ENCODE peak calls at places on chromosome X, in nine cellular contexts. D is brain microvascular endothelial cell, W is fibroblast of mammary gland, T is A549, P is lower leg skin, U is AG10803, L is cardiac fibroblast, O is HCT116, R is fibroblast of lung. S is an unnamed sample.
A peak's percentile ranks its signal among the peaks of the same experiment; 100 is the strongest.

GRCh38 chrX:71532078-71532752 is 689 bp upstream of the OGT start:
- DNase-seq in L (no peak), R (peak; percentile 38), D (peak; percentile 35), U (peak; percentile 48), W (peak; percentile 82), P (no peak), O (no peak), T (peak; percentile 12), S (no peak)

GRCh38 chrX:109840585-109840984 is 107.5 kb upstream of the ACSL4 start:
- DNase-seq in T (peak; percentile 69), R (peak; percentile 95), L (peak; percentile 96), D (peak; percentile 86), O (peak; percentile 21), U (peak; percentile 92), W (peak; percentile 97), P (no peak), S (no peak)

GRCh38 chrX:1112321-1112720 is 100.1 kb downstream of the CRLF2 start:
- DNase-seq in R (no peak), O (no peak), W (no peak), T (no peak), L (no peak), U (no peak), P (no peak), D (no peak), S (no peak)

GRCh38 chrX:154793084-154793483 is 12.2 kb downstream of the MPP1 start:
- DNase-seq in U (no peak), L (no peak), P (no peak), D (no peak), W (no peak), T (peak; percentile 25), R (no peak), O (no peak), S (peak; percentile 46)

GRCh38 chrX:67544281-67544680 is 460 bp downstream of the AR start:
- DNase-seq in U (no peak), L (peak; percentile 6), O (no peak), T (peak; percentile 18), R (peak; percentile 19), W (peak; percentile 18), D (no peak), P (no peak), S (no peak)

GRCh38 chrX:100615015-100615414 is 21.6 kb downstream of the TSPAN6 start:
- DNase-seq in O (peak; percentile 22), R (peak; percentile 67), D (peak; percentile 43), L (peak; percentile 83), W (peak; percentile 75), U (peak; percentile 72), T (peak; percentile 60), P (no peak), S (peak; percentile 58)

GRCh38 chrX:100477949-100478348 is 67.9 kb upstream of the PCDH19 start:
- DNase-seq in W (no peak), O (no peak), L (no peak), P (no peak), D (no peak), U (no peak), R (no peak), T (no peak), S (no peak)

GRCh38 chrX:27336466-27337091 is 126.6 kb downstream of the PPP4R3C start:
- DNase-seq in O (peak; percentile 3), D (peak; percentile 15), P (no peak), T (peak; percentile 23), U (no peak), W (peak; percentile 4), L (peak; percentile 20), R (peak; percentile 26), S (peak; percentile 4)

GRCh38 chrX:74383611-74384010 is 37.7 kb upstream of the SLC16A2 start:
- DNase-seq in P (no peak), L (peak; percentile 71), T (peak; percentile 58), U (peak; percentile 57), R (peak; percentile 62), W (peak; percentile 60), D (peak; percentile 35), O (peak; percentile 13), S (peak; percentile 15)

GRCh38 chrX:19811807-19812604 is 75.4 kb downstream of the SH3KBP1 start:
- DNase-seq in W (peak; percentile 77), O (no peak), U (peak; percentile 67), D (peak; percentile 60), P (no peak), T (no peak), R (peak; percentile 89), L (peak; percentile 31), S (no peak)

GRCh38 chrX:71652405-71652804 is 14.9 kb upstream of the LOC101059915 start:
- DNase-seq in D (peak; percentile 56), P (no peak), T (peak; percentile 61), U (peak; percentile 54), R (peak; percentile 57), L (peak; percentile 64), O (peak; percentile 23), W (peak; percentile 65), S (peak; percentile 6)

GRCh38 chrX:21715825-21716224 is 42.1 kb downstream of the SMPX start:
- DNase-seq in D (no peak), W (no peak), L (no peak), P (no peak), O (no peak), U (no peak), T (no peak), R (no peak), S (no peak)

GRCh38 chrX:19577181-19577810 is 62.0 kb upstream of the MAP3K15 start:
- DNase-seq in O (no peak), W (peak; percentile 38), P (no peak), T (no peak), U (no peak), R (no peak), L (no peak), D (no peak), S (no peak)

GRCh38 chrX:46913710-46914109 is 1.5 kb downstream of the JADE3 start:
- DNase-seq in L (peak; percentile 51), W (peak; percentile 31), P (no peak), O (no peak), R (peak; percentile 20), T (peak; percentile 11), D (peak; percentile 2), U (peak; percentile 27), S (peak; percentile 37)

DNA sequence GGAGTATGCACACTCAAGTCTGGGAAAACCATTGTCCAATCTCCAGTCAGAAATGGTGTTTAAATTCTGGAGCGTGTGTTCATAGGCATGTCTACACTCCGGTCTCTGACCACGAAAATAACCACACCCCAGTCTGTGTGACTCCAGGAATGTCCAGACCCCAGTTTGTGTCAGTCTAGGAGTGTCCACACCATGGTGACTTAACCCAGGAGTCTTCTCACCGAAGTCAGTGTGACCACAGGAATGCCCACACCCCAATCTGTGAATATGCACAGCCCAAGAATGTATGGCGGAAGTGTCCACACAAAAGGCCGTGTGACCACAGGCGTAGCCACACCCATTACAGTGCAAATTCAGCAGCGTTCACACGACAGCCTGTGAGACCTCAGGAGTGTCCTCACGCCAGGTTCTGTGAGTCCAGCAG is 11.4 kb downstream of the FTSJ1 start:
- DNase-seq in U (peak; percentile 96), L (peak; percentile 89), T (peak; percentile 65), O (peak; percentile 90), W (peak; percentile 94), R (peak; percentile 90), P (no peak), D (peak; percentile 97), S (no peak)
- TF ChIP-seq CTCF in U (no peak), L (no peak), T (no peak), O (no peak), W (no peak), R (no peak), P (no peak), D (no peak), S (no peak)

DNA sequence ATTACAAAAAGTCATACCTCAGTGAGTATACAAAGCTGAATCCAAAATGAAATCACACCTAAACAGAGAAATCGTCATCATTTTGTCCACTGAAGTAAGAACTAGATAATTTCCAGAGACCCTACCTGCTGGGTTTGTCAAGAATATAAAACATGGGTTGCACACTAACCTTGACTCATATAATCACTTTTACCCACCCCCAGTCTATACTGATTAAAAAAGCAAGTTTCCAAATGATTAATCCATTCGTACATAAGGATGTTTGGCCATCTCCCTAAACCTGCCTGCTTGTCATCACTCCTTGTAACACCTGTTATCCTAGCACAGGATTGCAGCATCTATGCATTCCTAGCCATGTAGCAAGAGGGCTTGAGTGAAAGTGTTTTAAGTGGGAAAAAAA is 4.7 kb downstream of the RAP2C start:
- DNase-seq in O (no peak), D (no peak), P (no peak), U (no peak), T (no peak), L (no peak), W (no peak), R (no peak), S (no peak)
- H3K4me3 ChIP-seq in O (no peak overlapping the region), D (no peak overlapping the region), P (no peak overlapping the region), U (no peak overlapping the region), T (no peak overlapping the region), L (no peak overlapping the region), W (no peak overlapping the region), R (peak overlapping the region; percentile 92), S (no peak overlapping the region)

DNA sequence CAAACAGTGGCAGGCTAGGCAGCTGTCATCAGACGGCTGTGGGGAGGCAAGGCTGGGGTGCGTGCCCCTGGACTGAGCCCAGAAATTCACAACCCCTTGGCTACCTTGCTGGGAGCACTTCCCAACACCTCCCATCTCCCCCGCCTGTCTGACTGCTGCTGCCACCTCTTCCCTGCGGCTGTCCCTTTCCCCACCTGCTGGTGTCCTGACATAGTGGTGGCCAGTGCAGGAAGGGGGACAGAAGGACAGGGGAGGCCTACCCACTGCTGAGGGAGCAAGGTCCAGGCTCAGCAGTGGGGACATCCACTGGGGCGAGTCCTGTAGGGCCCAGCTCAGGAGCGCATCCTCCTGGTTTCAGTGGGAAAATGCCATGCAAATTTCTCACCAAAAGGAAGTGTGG is 3.4 kb downstream of the ABCD1 start:
- DNase-seq in P (no peak), R (no peak), T (no peak), W (no peak), D (no peak), U (no peak), L (no peak), O (no peak), S (no peak)
- TF ChIP-seq CTCF in P (no peak), R (no peak), T (no peak), W (no peak), D (no peak), U (no peak), L (no peak), O (no peak), S (peak; percentile 7)

GRCh38 chrX:103586314-103586646 is 965 bp downstream of the TCEAL4 start:
- DNase-seq in U (peak; percentile 1), D (no peak), R (no peak), L (peak; percentile 42), P (no peak), O (no peak), W (no peak), T (no peak), S (no peak)

GRCh38 chrX:103585421-103586313 is at the start of gene TCEAL4:
- DNase-seq in D (peak; percentile 20), W (peak; percentile 16), P (peak; percentile 90), R (peak; percentile 23), L (peak; percentile 60), T (peak; percentile 51), O (no peak), U (peak; percentile 12), S (no peak)

GRCh38 chrX:103584606-103585005 is 709 bp upstream of the TCEAL4 start:
- DNase-seq in R (peak; percentile 15), O (no peak), P (no peak), D (peak; percentile 5), L (peak; percentile 47), T (peak; percentile 4), U (no peak), W (no peak), S (no peak)

DNA sequence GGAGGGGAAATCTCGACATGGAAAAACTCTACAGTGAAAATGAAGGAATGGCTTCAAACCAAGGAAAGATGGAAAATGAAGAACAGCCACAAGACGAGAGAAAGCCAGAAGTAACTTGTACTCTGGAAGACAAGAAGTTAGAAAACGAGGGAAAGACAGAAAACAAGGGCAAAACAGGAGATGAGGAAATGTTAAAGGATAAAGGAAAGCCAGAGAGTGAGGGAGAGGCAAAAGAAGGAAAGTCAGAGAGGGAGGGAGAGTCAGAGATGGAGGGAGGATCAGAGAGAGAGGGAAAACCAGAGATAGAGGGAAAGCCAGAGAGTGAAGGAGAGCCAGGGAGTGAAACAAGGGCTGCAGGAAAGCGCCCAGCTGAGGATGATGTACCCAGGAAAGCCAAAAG is 1.3 kb downstream of the TCEAL4 start:
- DNase-seq in O (no peak), P (no peak), W (no peak), U (no peak), R (no peak), D (no peak), L (no peak), T (no peak), S (no peak)
- H3K4me3 ChIP-seq in O (peak overlapping the region; percentile 69), P (no peak overlapping the region), W (peak overlapping the region; percentile 70), U (peak overlapping the region; percentile 80), R (peak overlapping the region; percentile 73), D (peak overlapping the region; percentile 77), L (peak overlapping the region; percentile 70), T (peak overlapping the region; percentile 93), S (peak overlapping the region; percentile 77)

S was measured in LNCaP clone FGC.